ENCODE peak calls at places on chromosomes 2 and 18, in seven cellular contexts. L is AG04450; I is central memory CD4-positive, alpha-beta T cell; S is NCI-H1092 treated with DMSO at 0.1 percent for 48 hours; B is EL; K is heart left ventricle; Q is brain microvascular endothelial cell. T is an unnamed sample.

GRCh38 chr2:72138921-72139381 is 8.7 kb downstream of the CYP26B1 start:
- DNase-seq in L (no peak), I (no peak), S (no peak), B (no peak), K (peak), Q (no peak), T (no peak)

GRCh38 chr2:77521931-77522470 is at the start of gene LRRTM4:
- DNase-seq in L (no peak), I (no peak), S (peak), B (no peak), K (no peak), Q (no peak), T (no peak)

GRCh38 chr2:49262815-49263560 is 108.7 kb upstream of the FSHR start:
- DNase-seq in L (no peak), I (no peak), S (no peak), B (no peak), K (no peak), Q (no peak), T (no peak)

GRCh38 chr18:32252461-32252860 is 62.6 kb downstream of the MEP1B start:
- DNase-seq in L (no peak), I (no peak), S (no peak), B (no peak), K (no peak), Q (no peak), T (no peak)

GRCh38 chr18:50151876-50152275 is 43.1 kb downstream of the MYO5B start:
- DNase-seq in L (no peak), I (no peak), S (no peak), B (peak), K (no peak), Q (peak), T (peak)

GRCh38 chr2:188725981-188726380 is 248.2 kb upstream of the COL3A1 start:
- DNase-seq in L (no peak), I (no peak), S (no peak), B (peak), K (no peak), Q (no peak), T (no peak)

GRCh38 chr2:106095478-106096392 is 98.4 kb downstream of the UXS1 start:
- DNase-seq in L (no peak), I (peak), S (no peak), B (no peak), K (no peak), Q (no peak), T (no peak)

GRCh38 chr2:207734636-207735512 is 23.4 kb downstream of the CCNYL1 start:
- DNase-seq in L (no peak), I (no peak), S (no peak), B (no peak), K (no peak), Q (no peak), T (no peak)

GRCh38 chr2:67476808-67477790 is 80.0 kb downstream of the ETAA1 start:
- DNase-seq in L (no peak), I (no peak), S (peak), B (peak), K (no peak), Q (peak), T (no peak)

GRCh38 chr2:54670485-54671009 is 52.9 kb upstream of the EML6 start:
- DNase-seq in L (no peak), I (no peak), S (no peak), B (no peak), K (no peak), Q (no peak), T (no peak)

GRCh38 chr2:29011650-29012060 is 30.6 kb downstream of the TOGARAM2 start:
- DNase-seq in L (no peak), I (peak), S (peak), B (no peak), K (peak), Q (no peak), T (peak)

GRCh38 chr2:23230885-23231284 is 154.1 kb upstream of the KLHL29 start:
- DNase-seq in L (no peak), I (no peak), S (no peak), B (no peak), K (no peak), Q (no peak), T (no peak)

GRCh38 chr18:44823782-44824181 is 143.1 kb downstream of the SETBP1 start:
- DNase-seq in L (no peak), I (no peak), S (no peak), B (peak), K (no peak), Q (no peak), T (peak)

GRCh38 chr2:116510117-116510671 is 1304.3 kb upstream of the DDX18 start:
- DNase-seq in L (no peak), I (no peak), S (peak), B (no peak), K (no peak), Q (no peak), T (no peak)

GRCh38 chr2:43239981-43240761 is 13.8 kb upstream of the ZFP36L2 start:
- DNase-seq in L (no peak), I (no peak), S (no peak), B (no peak), K (no peak), Q (no peak), T (no peak)

GRCh38 chr2:85161626-85161960 is 28.4 kb downstream of the TCF7L1 start:
- DNase-seq in L (no peak), I (no peak), S (no peak), B (peak), K (no peak), Q (no peak), T (no peak)

GRCh38 chr2:203135105-203135504 is 103.7 kb upstream of the CYP20A1 start:
- DNase-seq in L (no peak), I (no peak), S (no peak), B (no peak), K (no peak), Q (no peak), T (no peak)

GRCh38 chr2:214232266-214232665 is 178.6 kb upstream of the VWC2L start:
- DNase-seq in L (no peak), I (no peak), S (no peak), B (peak), K (no peak), Q (no peak), T (no peak)

GRCh38 chr2:96131818-96132745 is 6.2 kb downstream of the ASTL start:
- DNase-seq in L (no peak), I (no peak), S (no peak), B (no peak), K (peak), Q (no peak), T (no peak)

GRCh38 chr2:241741016-241741415 is 6.6 kb downstream of the D2HGDH start:
- DNase-seq in L (no peak), I (peak), S (no peak), B (peak), K (peak), Q (no peak), T (no peak)

GRCh38 chr2:182504903-182505302 is 78.1 kb upstream of the PDE1A start:
- DNase-seq in L (peak), I (no peak), S (no peak), B (peak), K (no peak), Q (peak), T (peak)

GRCh38 chr2:238247841-238248440 is 8.1 kb upstream of the HES6 start:
- DNase-seq in L (no peak), I (no peak), S (no peak), B (no peak), K (peak), Q (no peak), T (no peak)

GRCh38 chr2:208356846-208357574 is 49.6 kb upstream of the PTH2R start:
- DNase-seq in L (no peak), I (no peak), S (no peak), B (peak), K (no peak), Q (no peak), T (no peak)

GRCh38 chr2:218983263-218983970 is 1.6 kb downstream of the FEV start:
- DNase-seq in L (no peak), I (no peak), S (no peak), B (no peak), K (no peak), Q (no peak), T (no peak)

GRCh38 chr18:9405977-9406376 is 69.3 kb upstream of the RALBP1 start:
- DNase-seq in L (no peak), I (no peak), S (no peak), B (no peak), K (no peak), Q (no peak), T (no peak)

GRCh38 chr2:76073992-76074604 is 363.4 kb upstream of the GCFC2 start:
- DNase-seq in L (no peak), I (no peak), S (no peak), B (no peak), K (no peak), Q (no peak), T (no peak)

GRCh38 chr2:12819721-12820120 is 103.0 kb downstream of the TRIB2 start:
- DNase-seq in L (no peak), I (no peak), S (no peak), B (peak), K (no peak), Q (peak), T (no peak)

GRCh38 chr2:185456517-185456916 is 282.1 kb upstream of the FSIP2 start:
- DNase-seq in L (no peak), I (no peak), S (no peak), B (peak), K (no peak), Q (no peak), T (peak)

GRCh38 chr2:205766765-205767359 is 84.6 kb downstream of the NRP2 start:
- DNase-seq in L (no peak), I (peak), S (peak), B (peak), K (no peak), Q (peak), T (no peak)

T was measured in skeletal muscle cell.